ENCODE peak calls at places on chromosomes 4 and X, in four cellular contexts. P is effector memory CD4-positive, alpha-beta T cell; X is BJ; S is tibial artery. I is an unnamed sample.

GRCh38 chr4:85747871-85748491 is 273.0 kb downstream of the ARHGAP24 start:
- DNase-seq in P (no peak), X (no peak), S (no peak), I (peak)

GRCh38 chr4:110132822-110133719 is 65.3 kb downstream of the ELOVL6 start:
- DNase-seq in P (no peak), X (no peak), S (no peak), I (no peak)

GRCh38 chr4:80322716-80323115 is 12.8 kb upstream of the CFAP299 start:
- DNase-seq in P (no peak), X (no peak), S (no peak), I (peak)

GRCh38 chrX:153457136-153457825 is 11.4 kb upstream of the TREX2 start:
- DNase-seq in P (no peak), X (no peak), S (no peak), I (no peak)

GRCh38 chr4:80229128-80229527 is 31.8 kb downstream of the PRDM8 start:
- DNase-seq in P (no peak), X (no peak), S (no peak), I (no peak)

GRCh38 chr4:180449395-180449956 is 1793.7 kb upstream of the TENM3 start:
- DNase-seq in P (no peak), X (no peak), S (no peak), I (no peak)

GRCh38 chr4:57426779-57427395 is 316.7 kb upstream of the IGFBP7 start:
- DNase-seq in P (no peak), X (no peak), S (peak), I (peak)

GRCh38 chr4:55396305-55397023 is 707 bp downstream of the TMEM165 start:
- DNase-seq in P (peak), X (no peak), S (peak), I (no peak)

DNA sequence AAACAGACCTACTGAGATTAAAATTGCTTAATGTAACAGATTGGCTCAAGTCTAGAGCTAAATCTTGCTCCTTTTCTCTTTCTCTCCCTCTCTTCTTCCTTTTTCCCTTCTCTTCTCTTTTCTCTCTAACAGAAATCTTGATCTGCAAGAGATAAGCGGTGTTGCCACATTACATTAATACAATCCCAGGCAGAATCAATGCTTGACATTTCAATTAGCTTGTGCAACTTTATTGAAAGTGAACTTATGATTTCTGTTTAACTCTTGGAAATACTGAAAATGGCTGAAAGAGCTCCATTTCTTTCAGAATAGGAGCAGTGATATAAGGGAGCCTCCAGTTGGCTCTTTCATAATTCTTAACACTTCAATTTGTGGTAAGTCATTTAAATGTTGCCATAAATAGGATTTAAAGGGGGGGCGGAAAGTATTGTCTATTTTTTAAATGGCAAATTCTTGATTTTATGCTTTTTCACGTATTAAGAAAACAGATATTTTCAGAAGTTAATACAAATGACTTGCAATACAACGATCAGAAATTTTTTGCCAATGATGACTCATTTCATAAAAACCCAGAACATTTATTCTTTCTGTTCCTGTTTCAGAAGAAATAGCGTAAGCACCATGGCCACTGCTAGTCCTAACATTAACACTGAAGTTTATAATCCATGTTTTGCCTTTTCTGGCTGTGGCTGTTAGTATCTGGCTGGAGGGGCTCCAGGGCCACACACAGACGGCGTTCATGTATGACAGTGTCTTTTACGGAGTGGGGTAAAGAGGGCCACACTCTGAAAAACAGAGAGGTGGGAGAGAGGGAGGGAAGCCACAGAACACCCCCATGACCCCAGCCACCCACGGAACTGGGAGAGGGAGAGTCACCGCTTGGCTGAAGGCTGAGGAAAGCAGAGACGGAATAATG is 115.7 kb upstream of the FAT1 start:
- DNase-seq in P (no peak), X (peak), S (peak), I (peak)
- H3K4me3 ChIP-seq in P (no peak), X (no peak), S (peak), I (peak)

GRCh38 chr4:186765673-186766546 is 42.3 kb upstream of the FAT1 start:
- DNase-seq in P (no peak), X (no peak), S (no peak), I (no peak)
- H3K4me3 ChIP-seq in P (no peak), X (no peak), S (no peak), I (no peak)

GRCh38 chrX:2484232-2484631 is 16.5 kb downstream of the DHRSX start:
- DNase-seq in P (no peak), X (no peak), S (no peak), I (peak)
- H3K4me3 ChIP-seq in P (no peak), X (peak), S (peak), I (no peak)

GRCh38 chr4:173525118-173526033 is 4.7 kb downstream of the HAND2 start:
- DNase-seq in P (no peak), X (no peak), S (no peak), I (no peak)

GRCh38 chr4:173527103-173527876 is 2.7 kb downstream of the HAND2 start:
- DNase-seq in P (no peak), X (no peak), S (no peak), I (no peak)

GRCh38 chr4:173524218-173525117 is 5.6 kb downstream of the HAND2 start:
- DNase-seq in P (no peak), X (no peak), S (no peak), I (no peak)

GRCh38 chr4:173526724-173527102 is 3.3 kb downstream of the HAND2 start:
- DNase-seq in P (no peak), X (no peak), S (no peak), I (no peak)

DNA sequence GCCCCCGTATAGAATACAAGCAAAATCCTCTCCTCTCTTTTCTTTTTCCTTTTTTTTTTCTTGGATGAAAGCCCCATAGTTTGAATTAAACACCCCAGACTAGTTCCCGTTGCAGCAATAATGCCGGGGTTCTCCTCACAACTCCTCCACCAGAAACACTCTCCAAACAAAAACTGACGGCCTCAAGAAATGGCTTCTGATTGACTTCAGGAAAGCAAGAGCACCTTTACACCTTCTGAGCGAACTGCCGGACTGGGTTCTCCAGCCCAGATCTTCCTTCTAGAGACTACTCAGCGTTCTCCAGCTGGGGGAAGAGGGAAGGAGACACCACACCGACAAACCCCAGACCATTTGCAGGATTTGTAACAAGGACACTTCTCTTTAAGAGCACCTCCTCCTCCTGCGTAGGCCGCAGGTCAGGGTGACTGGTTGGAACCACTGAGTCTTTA is 4.0 kb downstream of the HAND2 start:
- DNase-seq in P (no peak), X (no peak), S (no peak), I (no peak)
- H3K4me3 ChIP-seq in P (no peak), X (no peak), S (peak), I (no peak)

GRCh38 chr4:4456351-4456750 is 69.4 kb downstream of the NSG1 start:
- DNase-seq in P (no peak), X (no peak), S (no peak), I (peak)
- H3K4me3 ChIP-seq in P (no peak), X (no peak), S (no peak), I (no peak)

DNA sequence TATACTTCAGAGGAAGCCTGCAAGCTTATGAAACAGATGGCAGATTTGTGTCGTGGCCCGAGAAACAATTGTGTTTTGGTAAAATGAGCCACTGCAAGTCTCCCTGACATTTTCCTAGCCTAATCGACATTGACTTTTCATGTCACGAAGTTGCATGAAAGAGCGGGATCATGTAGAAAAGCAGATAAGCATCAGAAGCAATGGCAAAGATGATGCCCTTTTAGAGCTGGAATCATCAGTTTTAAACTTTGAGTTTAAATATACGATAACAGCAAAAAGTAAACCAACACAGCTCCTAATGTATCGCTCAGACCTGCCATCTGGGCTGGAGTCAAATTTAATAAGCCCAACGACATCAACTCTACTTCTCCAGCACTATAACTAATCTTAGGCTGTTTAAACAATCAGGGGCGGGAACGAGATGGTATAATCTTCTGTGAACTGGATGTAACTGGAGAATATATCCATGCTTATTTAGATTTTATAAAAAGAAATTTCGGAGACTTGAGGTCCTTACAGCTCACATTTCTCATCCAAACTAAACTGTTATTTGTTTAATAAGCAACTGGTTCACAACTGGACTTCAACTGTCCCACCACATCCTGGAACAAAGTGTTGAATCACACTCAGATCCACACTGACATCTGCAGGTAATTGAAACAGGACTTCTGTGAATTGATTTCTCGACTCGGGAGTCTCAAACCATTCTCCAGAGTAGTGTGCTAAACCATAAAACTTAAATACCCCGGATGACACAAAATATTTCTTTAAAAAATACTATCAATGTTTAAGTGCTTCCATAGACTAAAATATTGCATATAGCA is 95.1 kb upstream of the PLAC1 start:
- DNase-seq in P (no peak), X (no peak), S (no peak), I (peak)
- H3K4me3 ChIP-seq in P (no peak), X (no peak), S (no peak), I (no peak)

I was measured in brain microvascular endothelial cell.